ENCODE peak calls at places on chromosome 20, in eight cellular contexts. One of them, this sample, is unnamed.

GRCh38 chr20:41649489-41649888 is 31.3 kb upstream of the CHD6 start:
- DNase-seq in neural progenitor cell: no peak
- DNase-seq in OCI-LY7: peak; percentile 61
- DNase-seq in GM23248: no peak
- DNase-seq in HCT116: no peak
- DNase-seq in MM.1S: peak; percentile 70
- DNase-seq in GM23338: no peak
- DNase-seq in PC-3: no peak
- DNase-seq in this sample: peak; percentile 20

GRCh38 chr20:54103067-54103761 is 32.8 kb upstream of the BCAS1 start:
- DNase-seq in neural progenitor cell: peak; percentile 82
- DNase-seq in OCI-LY7: peak; percentile 65
- DNase-seq in GM23248: peak; percentile 66
- DNase-seq in HCT116: peak; percentile 72
- DNase-seq in MM.1S: peak; percentile 71
- DNase-seq in GM23338: peak; percentile 89
- DNase-seq in PC-3: peak; percentile 92
- DNase-seq in this sample: peak; percentile 82

GRCh38 chr20:15818651-15819071 is 754.6 kb downstream of the KIF16B start:
- DNase-seq in neural progenitor cell: peak; percentile 13
- DNase-seq in OCI-LY7: no peak
- DNase-seq in GM23248: no peak
- DNase-seq in HCT116: no peak
- DNase-seq in MM.1S: no peak
- DNase-seq in GM23338: no peak
- DNase-seq in PC-3: peak; percentile 86
- DNase-seq in this sample: no peak

GRCh38 chr20:10992776-10993175 is 319.0 kb upstream of the JAG1 start:
- DNase-seq in neural progenitor cell: no peak
- DNase-seq in OCI-LY7: no peak
- DNase-seq in GM23248: no peak
- DNase-seq in HCT116: no peak
- DNase-seq in MM.1S: no peak
- DNase-seq in GM23338: no peak
- DNase-seq in PC-3: no peak
- DNase-seq in this sample: no peak

GRCh38 chr20:2746636-2747265 is 53.7 kb downstream of the CPXM1 start:
- DNase-seq in neural progenitor cell: no peak
- DNase-seq in OCI-LY7: no peak
- DNase-seq in GM23248: no peak
- DNase-seq in HCT116: no peak
- DNase-seq in MM.1S: no peak
- DNase-seq in GM23338: no peak
- DNase-seq in PC-3: no peak
- DNase-seq in this sample: no peak

GRCh38 chr20:36465109-36466080 is 75.9 kb upstream of the MYL9 start:
- DNase-seq in neural progenitor cell: peak; percentile 53
- DNase-seq in OCI-LY7: no peak
- DNase-seq in GM23248: peak; percentile 97
- DNase-seq in HCT116: peak; percentile 79
- DNase-seq in MM.1S: peak; percentile 23
- DNase-seq in GM23338: peak; percentile 59
- DNase-seq in PC-3: peak; percentile 91
- DNase-seq in this sample: peak; percentile 70

GRCh38 chr20:53990768-53991472 is 79.5 kb downstream of the BCAS1 start:
- DNase-seq in neural progenitor cell: no peak
- DNase-seq in OCI-LY7: no peak
- DNase-seq in GM23248: no peak
- DNase-seq in HCT116: no peak
- DNase-seq in MM.1S: no peak
- DNase-seq in GM23338: no peak
- DNase-seq in PC-3: no peak
- DNase-seq in this sample: no peak

GRCh38 chr20:60236613-60237012 is 278.4 kb downstream of the CDH26 start:
- DNase-seq in neural progenitor cell: no peak
- DNase-seq in OCI-LY7: no peak
- DNase-seq in GM23248: no peak
- DNase-seq in HCT116: no peak
- DNase-seq in MM.1S: no peak
- DNase-seq in GM23338: no peak
- DNase-seq in PC-3: no peak
- DNase-seq in this sample: no peak

GRCh38 chr20:24779166-24779565 is 169.9 kb upstream of the CST7 start:
- DNase-seq in neural progenitor cell: no peak
- DNase-seq in OCI-LY7: no peak
- DNase-seq in GM23248: no peak
- DNase-seq in HCT116: no peak
- DNase-seq in MM.1S: no peak
- DNase-seq in GM23338: no peak
- DNase-seq in PC-3: no peak
- DNase-seq in this sample: no peak

GRCh38 chr20:8601542-8601912 is 467.4 kb upstream of the PLCB4 start:
- DNase-seq in neural progenitor cell: no peak
- DNase-seq in OCI-LY7: peak; percentile 45
- DNase-seq in GM23248: no peak
- DNase-seq in HCT116: no peak
- DNase-seq in MM.1S: no peak
- DNase-seq in GM23338: no peak
- DNase-seq in PC-3: no peak
- DNase-seq in this sample: peak; percentile 7

DNA sequence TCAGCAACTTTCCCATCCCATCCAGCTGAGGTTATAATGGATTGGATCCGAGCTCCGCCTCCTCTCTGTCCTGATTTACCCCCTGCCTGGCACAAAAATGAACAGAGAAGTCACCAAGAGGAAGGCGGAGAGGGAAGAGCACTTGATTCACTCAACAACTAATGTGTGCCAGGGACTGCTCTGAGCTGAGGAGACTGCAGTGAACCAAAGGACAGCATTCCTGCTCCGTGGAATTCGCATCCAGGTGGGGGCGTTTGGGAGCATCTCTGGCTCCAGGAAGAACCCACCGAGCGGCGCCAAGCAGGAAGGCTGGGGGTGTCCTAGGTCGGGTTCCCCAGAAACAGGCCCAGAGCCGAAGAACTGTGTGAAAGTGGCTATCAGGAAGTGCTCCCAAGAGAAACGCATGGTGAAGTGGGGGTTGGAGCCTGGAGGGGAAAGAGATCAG is 95.8 kb upstream of the NAA20 start:
- DNase-seq in neural progenitor cell: no peak
- DNase-seq in OCI-LY7: no peak
- DNase-seq in GM23248: peak; percentile 76
- DNase-seq in HCT116: no peak
- DNase-seq in MM.1S: no peak
- DNase-seq in GM23338: peak; percentile 66
- DNase-seq in PC-3: no peak
- DNase-seq in this sample: no peak
- H3K4me1 ChIP-seq in neural progenitor cell: no peaks in the 10 kb centered on the region
- H3K4me1 ChIP-seq in OCI-LY7: no peaks in the 10 kb centered on the region
- H3K4me1 ChIP-seq in GM23248: peaks cover 10% of the 10 kb centered on the region
- H3K4me1 ChIP-seq in HCT116: no peaks in the 10 kb centered on the region
- H3K4me1 ChIP-seq in MM.1S: no peaks in the 10 kb centered on the region
- H3K4me1 ChIP-seq in GM23338: peaks cover 6% of the 10 kb centered on the region
- H3K4me1 ChIP-seq in PC-3: no peaks in the 10 kb centered on the region
- H3K4me1 ChIP-seq in this sample: peaks cover 15% of the 10 kb centered on the region

DNA sequence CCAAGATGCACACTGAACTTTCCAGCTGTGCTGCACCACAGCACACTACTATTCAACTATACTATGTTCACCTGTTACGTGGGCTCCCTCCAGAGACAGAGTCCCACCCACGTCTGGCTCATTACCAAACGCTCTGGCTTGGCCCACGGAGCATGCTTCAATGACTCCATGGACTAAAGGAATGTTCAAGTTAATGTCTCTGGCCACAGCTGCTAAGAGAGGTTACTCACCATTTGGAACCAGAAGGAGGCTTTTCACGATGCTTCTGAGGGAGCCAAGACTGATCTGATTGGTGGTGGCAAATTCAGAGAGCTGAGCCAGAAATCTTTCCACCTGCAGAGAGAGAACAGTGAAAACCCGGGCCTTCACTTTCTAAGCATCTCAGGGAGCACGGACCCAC is 15.6 kb downstream of the COMMD7 start:
- DNase-seq in neural progenitor cell: no peak
- DNase-seq in OCI-LY7: no peak
- DNase-seq in GM23248: peak; percentile 93
- DNase-seq in HCT116: no peak
- DNase-seq in MM.1S: no peak
- DNase-seq in GM23338: no peak
- DNase-seq in PC-3: no peak
- DNase-seq in this sample: no peak
- TF ChIP-seq EZH2phosphoT487 in neural progenitor cell: no peak
- TF ChIP-seq EZH2phosphoT487 in OCI-LY7: no peak
- TF ChIP-seq EZH2phosphoT487 in GM23248: no peak
- TF ChIP-seq EZH2phosphoT487 in HCT116: no peak
- TF ChIP-seq EZH2phosphoT487 in MM.1S: no peak
- TF ChIP-seq EZH2phosphoT487 in GM23338: no peak
- TF ChIP-seq EZH2phosphoT487 in PC-3: no peak
- TF ChIP-seq EZH2phosphoT487 in this sample: no peak

GRCh38 chr20:63057133-63058117 is 50.7 kb upstream of the BHLHE23 start:
- DNase-seq in neural progenitor cell: no peak
- DNase-seq in OCI-LY7: no peak
- DNase-seq in GM23248: peak; percentile 6
- DNase-seq in HCT116: no peak
- DNase-seq in MM.1S: no peak
- DNase-seq in GM23338: no peak
- DNase-seq in PC-3: no peak
- DNase-seq in this sample: no peak

GRCh38 chr20:63054103-63054474 is 47.3 kb upstream of the BHLHE23 start:
- DNase-seq in neural progenitor cell: no peak
- DNase-seq in OCI-LY7: no peak
- DNase-seq in GM23248: no peak
- DNase-seq in HCT116: no peak
- DNase-seq in MM.1S: no peak
- DNase-seq in GM23338: no peak
- DNase-seq in PC-3: no peak
- DNase-seq in this sample: no peak

GRCh38 chr20:63056236-63057132 is 49.7 kb upstream of the BHLHE23 start:
- DNase-seq in neural progenitor cell: peak; percentile 82
- DNase-seq in OCI-LY7: peak; percentile 20
- DNase-seq in GM23248: peak; percentile 59
- DNase-seq in HCT116: no peak
- DNase-seq in MM.1S: no peak
- DNase-seq in GM23338: peak; percentile 83
- DNase-seq in PC-3: peak; percentile 20
- DNase-seq in this sample: peak; percentile 43

GRCh38 chr20:63054695-63055240 is 48.0 kb upstream of the BHLHE23 start:
- DNase-seq in neural progenitor cell: no peak
- DNase-seq in OCI-LY7: no peak
- DNase-seq in GM23248: no peak
- DNase-seq in HCT116: no peak
- DNase-seq in MM.1S: no peak
- DNase-seq in GM23338: no peak
- DNase-seq in PC-3: no peak
- DNase-seq in this sample: no peak

DNA sequence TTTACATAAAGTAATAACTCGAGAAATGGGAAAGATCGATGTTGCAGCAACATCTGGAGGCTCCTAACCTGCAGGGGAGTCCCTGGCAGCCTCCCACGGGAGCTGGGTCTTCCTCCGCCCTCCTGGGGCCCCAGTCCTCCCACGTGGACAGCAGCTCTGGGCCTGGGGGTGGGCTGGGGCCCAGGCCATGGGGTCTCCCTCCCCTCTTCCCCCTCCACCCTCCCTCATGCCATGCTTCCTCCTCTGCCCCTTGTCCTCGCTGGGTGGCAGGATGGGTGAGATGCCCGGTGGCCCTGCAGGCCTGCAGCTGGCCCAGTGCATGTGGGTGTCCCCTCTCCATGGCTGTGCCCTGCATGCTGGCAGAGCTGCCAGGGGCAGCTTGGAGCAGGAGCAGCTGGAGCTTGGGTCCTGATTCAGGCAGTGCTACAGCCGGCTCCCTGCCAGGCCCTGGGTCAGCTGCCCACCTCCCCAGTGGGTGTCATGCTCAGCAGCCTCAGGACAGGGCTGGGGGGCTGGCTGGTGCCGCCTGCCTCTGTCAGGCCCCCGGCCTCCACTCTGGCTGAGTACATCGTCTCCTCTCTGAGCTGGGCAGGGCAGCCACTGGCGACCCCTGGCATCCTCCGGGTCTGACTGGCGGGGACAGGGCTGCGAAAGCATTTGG is 48.9 kb upstream of the BHLHE23 start:
- DNase-seq in neural progenitor cell: no peak
- DNase-seq in OCI-LY7: no peak
- DNase-seq in GM23248: no peak
- DNase-seq in HCT116: no peak
- DNase-seq in MM.1S: no peak
- DNase-seq in GM23338: no peak
- DNase-seq in PC-3: no peak
- DNase-seq in this sample: no peak
- H3K4me1 ChIP-seq in neural progenitor cell: peaks cover 16% of the 10 kb centered on the region
- H3K4me1 ChIP-seq in OCI-LY7: no peaks in the 10 kb centered on the region
- H3K4me1 ChIP-seq in GM23248: no peaks in the 10 kb centered on the region
- H3K4me1 ChIP-seq in HCT116: no peaks in the 10 kb centered on the region
- H3K4me1 ChIP-seq in MM.1S: no peaks in the 10 kb centered on the region
- H3K4me1 ChIP-seq in GM23338: no peaks in the 10 kb centered on the region
- H3K4me1 ChIP-seq in PC-3: no peaks in the 10 kb centered on the region
- H3K4me1 ChIP-seq in this sample: no peaks in the 10 kb centered on the region

GRCh38 chr20:5877128-5877527 is 73.2 kb downstream of the TRMT6 start:
- DNase-seq in neural progenitor cell: no peak
- DNase-seq in OCI-LY7: no peak
- DNase-seq in GM23248: no peak
- DNase-seq in HCT116: no peak
- DNase-seq in MM.1S: no peak
- DNase-seq in GM23338: no peak
- DNase-seq in PC-3: no peak
- DNase-seq in this sample: no peak

GRCh38 chr20:5884465-5885335 is 65.6 kb downstream of the TRMT6 start:
- DNase-seq in neural progenitor cell: no peak
- DNase-seq in OCI-LY7: no peak
- DNase-seq in GM23248: no peak
- DNase-seq in HCT116: no peak
- DNase-seq in MM.1S: no peak
- DNase-seq in GM23338: no peak
- DNase-seq in PC-3: no peak
- DNase-seq in this sample: no peak

GRCh38 chr20:5881714-5882113 is 68.6 kb downstream of the TRMT6 start:
- DNase-seq in neural progenitor cell: no peak
- DNase-seq in OCI-LY7: peak; percentile 9
- DNase-seq in GM23248: no peak
- DNase-seq in HCT116: no peak
- DNase-seq in MM.1S: no peak
- DNase-seq in GM23338: peak; percentile 24
- DNase-seq in PC-3: no peak
- DNase-seq in this sample: no peak

GRCh38 chr20:5885866-5886265 is 64.5 kb downstream of the TRMT6 start:
- DNase-seq in neural progenitor cell: no peak
- DNase-seq in OCI-LY7: no peak
- DNase-seq in GM23248: no peak
- DNase-seq in HCT116: no peak
- DNase-seq in MM.1S: no peak
- DNase-seq in GM23338: no peak
- DNase-seq in PC-3: no peak
- DNase-seq in this sample: no peak

DNA sequence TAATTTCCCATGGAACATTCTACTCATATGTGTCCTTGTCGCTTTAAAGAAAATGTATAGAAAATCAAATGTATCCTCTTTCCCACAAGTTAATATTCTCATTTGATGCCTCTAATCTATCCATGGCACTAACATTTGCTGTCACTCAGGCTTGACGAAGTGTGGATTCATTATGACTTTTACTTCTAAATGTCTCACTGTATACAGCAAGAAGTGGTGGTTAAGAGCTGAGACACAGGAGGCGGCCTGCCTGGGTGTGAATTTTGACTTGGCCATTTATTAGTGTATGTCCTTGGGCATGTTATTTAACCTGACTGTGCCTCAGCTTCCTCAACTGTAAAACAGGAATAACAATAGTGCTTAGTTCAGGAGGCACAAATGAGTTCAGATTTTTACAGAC is 70.0 kb downstream of the TRMT6 start:
- DNase-seq in neural progenitor cell: no peak
- DNase-seq in OCI-LY7: no peak
- DNase-seq in GM23248: no peak
- DNase-seq in HCT116: no peak
- DNase-seq in MM.1S: no peak
- DNase-seq in GM23338: no peak
- DNase-seq in PC-3: no peak
- DNase-seq in this sample: no peak
- TF ChIP-seq EZH2phosphoT487 in neural progenitor cell: no peak
- TF ChIP-seq EZH2phosphoT487 in OCI-LY7: no peak
- TF ChIP-seq EZH2phosphoT487 in GM23248: no peak
- TF ChIP-seq EZH2phosphoT487 in HCT116: no peak
- TF ChIP-seq EZH2phosphoT487 in MM.1S: no peak
- TF ChIP-seq EZH2phosphoT487 in GM23338: no peak
- TF ChIP-seq EZH2phosphoT487 in PC-3: no peak
- TF ChIP-seq EZH2phosphoT487 in this sample: no peak